ENCODE peak calls at places on chromosomes 2 and 18, in six cellular contexts. One of them, this sample, is unnamed.

GRCh38 chr2:134124047-134124753 is 129.7 kb upstream of the MGAT5 start:
- DNase-seq in mesothelial cell of epicardium: no peak
- DNase-seq in upper lobe of left lung: no peak
- DNase-seq in foreskin fibroblast: peak; percentile 36
- DNase-seq in stomach: peak; percentile 65
- DNase-seq in cardiac fibroblast: peak; percentile 10
- DNase-seq in this sample: no peak

GRCh38 chr2:148981350-148981749 is 57.1 kb upstream of the LYPD6B start:
- DNase-seq in foreskin fibroblast: no peak
- DNase-seq in upper lobe of left lung: no peak
- DNase-seq in cardiac fibroblast: no peak
- DNase-seq in stomach: no peak
- DNase-seq in mesothelial cell of epicardium: no peak
- DNase-seq in this sample: no peak

GRCh38 chr2:69789129-69789528 is 40.3 kb upstream of the GMCL1 start:
- DNase-seq in foreskin fibroblast: peak; percentile 84
- DNase-seq in mesothelial cell of epicardium: no peak
- DNase-seq in upper lobe of left lung: no peak
- DNase-seq in cardiac fibroblast: peak; percentile 79
- DNase-seq in stomach: no peak
- DNase-seq in this sample: no peak

GRCh38 chr2:102181376-102181775 is 5.4 kb upstream of the IL1RL2 start:
- DNase-seq in mesothelial cell of epicardium: no peak
- DNase-seq in upper lobe of left lung: no peak
- DNase-seq in cardiac fibroblast: no peak
- DNase-seq in stomach: no peak
- DNase-seq in foreskin fibroblast: no peak
- DNase-seq in this sample: no peak

GRCh38 chr2:158602027-158602426 is 145.3 kb downstream of the PKP4 start:
- DNase-seq in mesothelial cell of epicardium: no peak
- DNase-seq in cardiac fibroblast: no peak
- DNase-seq in foreskin fibroblast: no peak
- DNase-seq in upper lobe of left lung: no peak
- DNase-seq in stomach: peak; percentile 77
- DNase-seq in this sample: no peak

GRCh38 chr2:222483513-222484039 is 59.2 kb downstream of the SGPP2 start:
- DNase-seq in upper lobe of left lung: no peak
- DNase-seq in mesothelial cell of epicardium: no peak
- DNase-seq in stomach: no peak
- DNase-seq in foreskin fibroblast: peak; percentile 5
- DNase-seq in cardiac fibroblast: no peak
- DNase-seq in this sample: no peak

GRCh38 chr2:70697603-70698383 is 70.2 kb downstream of the ADD2 start:
- DNase-seq in stomach: peak; percentile 17
- DNase-seq in cardiac fibroblast: no peak
- DNase-seq in mesothelial cell of epicardium: no peak
- DNase-seq in foreskin fibroblast: no peak
- DNase-seq in upper lobe of left lung: no peak
- DNase-seq in this sample: no peak

GRCh38 chr2:230974096-230974913 is 21.6 kb upstream of the SPATA3 start:
- DNase-seq in mesothelial cell of epicardium: no peak
- DNase-seq in cardiac fibroblast: peak; percentile 74
- DNase-seq in stomach: no peak
- DNase-seq in foreskin fibroblast: peak; percentile 40
- DNase-seq in upper lobe of left lung: no peak
- DNase-seq in this sample: no peak

GRCh38 chr18:23967321-23968089 is 47.0 kb upstream of the TTC39C start:
- DNase-seq in cardiac fibroblast: no peak
- DNase-seq in foreskin fibroblast: no peak
- DNase-seq in mesothelial cell of epicardium: no peak
- DNase-seq in upper lobe of left lung: peak; percentile 29
- DNase-seq in stomach: no peak
- DNase-seq in this sample: no peak

GRCh38 chr2:224772494-224772893 is 56.3 kb upstream of the CCDC195 start:
- DNase-seq in stomach: no peak
- DNase-seq in cardiac fibroblast: no peak
- DNase-seq in foreskin fibroblast: no peak
- DNase-seq in upper lobe of left lung: no peak
- DNase-seq in mesothelial cell of epicardium: no peak
- DNase-seq in this sample: no peak

GRCh38 chr2:97745474-97746172 is 32.2 kb downstream of the ZAP70 start:
- DNase-seq in cardiac fibroblast: no peak
- DNase-seq in foreskin fibroblast: no peak
- DNase-seq in mesothelial cell of epicardium: no peak
- DNase-seq in stomach: no peak
- DNase-seq in upper lobe of left lung: no peak
- DNase-seq in this sample: no peak

GRCh38 chr2:216081487-216082387 is at the start of the genes PECR and TMEM169:
- DNase-seq in foreskin fibroblast: peak; percentile 78
- DNase-seq in mesothelial cell of epicardium: peak; percentile 58
- DNase-seq in cardiac fibroblast: peak; percentile 62
- DNase-seq in upper lobe of left lung: peak; percentile 93
- DNase-seq in stomach: peak; percentile 80
- DNase-seq in this sample: peak; percentile 48

GRCh38 chr2:240278661-240279060 is 138.2 kb upstream of the OTOS start:
- DNase-seq in mesothelial cell of epicardium: no peak
- DNase-seq in stomach: no peak
- DNase-seq in foreskin fibroblast: peak; percentile 47
- DNase-seq in cardiac fibroblast: peak; percentile 21
- DNase-seq in upper lobe of left lung: no peak
- DNase-seq in this sample: no peak

GRCh38 chr2:119941981-119942513 is 70.8 kb upstream of the EPB41L5 start:
- DNase-seq in upper lobe of left lung: no peak
- DNase-seq in mesothelial cell of epicardium: no peak
- DNase-seq in stomach: no peak
- DNase-seq in cardiac fibroblast: no peak
- DNase-seq in foreskin fibroblast: no peak
- DNase-seq in this sample: no peak

GRCh38 chr2:60556441-60556997 is 3.1 kb upstream of the BCL11A start:
- DNase-seq in upper lobe of left lung: peak; percentile 42
- DNase-seq in foreskin fibroblast: no peak
- DNase-seq in mesothelial cell of epicardium: no peak
- DNase-seq in stomach: no peak
- DNase-seq in cardiac fibroblast: no peak
- DNase-seq in this sample: no peak

GRCh38 chr2:39435974-39436591 is 1.0 kb downstream of the MAP4K3 start:
- DNase-seq in upper lobe of left lung: no peak
- DNase-seq in stomach: no peak
- DNase-seq in mesothelial cell of epicardium: peak; percentile 18
- DNase-seq in foreskin fibroblast: peak; percentile 72
- DNase-seq in cardiac fibroblast: peak; percentile 75
- DNase-seq in this sample: no peak

GRCh38 chr2:40240067-40240466 is 211.8 kb downstream of the SLC8A1 start:
- DNase-seq in upper lobe of left lung: peak; percentile 55
- DNase-seq in foreskin fibroblast: peak; percentile 95
- DNase-seq in stomach: peak; percentile 39
- DNase-seq in mesothelial cell of epicardium: peak; percentile 34
- DNase-seq in cardiac fibroblast: peak; percentile 92
- DNase-seq in this sample: peak; percentile 58

GRCh38 chr2:43455735-43456642 is 139.8 kb downstream of the THADA start:
- DNase-seq in upper lobe of left lung: no peak
- DNase-seq in foreskin fibroblast: peak; percentile 78
- DNase-seq in stomach: no peak
- DNase-seq in mesothelial cell of epicardium: no peak
- DNase-seq in cardiac fibroblast: peak; percentile 72
- DNase-seq in this sample: no peak

GRCh38 chr2:29223851-29224692 is 108.9 kb downstream of the CLIP4 start:
- DNase-seq in stomach: no peak
- DNase-seq in cardiac fibroblast: peak; percentile 69
- DNase-seq in upper lobe of left lung: peak; percentile 60
- DNase-seq in foreskin fibroblast: peak; percentile 64
- DNase-seq in mesothelial cell of epicardium: no peak
- DNase-seq in this sample: no peak

GRCh38 chr2:177212895-177213856 is 582 bp downstream of the HNRNPA3 start:
- DNase-seq in cardiac fibroblast: peak; percentile 96
- DNase-seq in foreskin fibroblast: peak; percentile 95
- DNase-seq in upper lobe of left lung: peak; percentile 93
- DNase-seq in stomach: peak; percentile 95
- DNase-seq in mesothelial cell of epicardium: peak; percentile 88
- DNase-seq in this sample: peak; percentile 91

GRCh38 chr2:74019516-74019915 is 34.8 kb downstream of the TET3 start:
- DNase-seq in foreskin fibroblast: no peak
- DNase-seq in upper lobe of left lung: no peak
- DNase-seq in mesothelial cell of epicardium: no peak
- DNase-seq in cardiac fibroblast: no peak
- DNase-seq in stomach: no peak
- DNase-seq in this sample: no peak

GRCh38 chr2:102442967-102443828 is 20.2 kb downstream of the IL18RAP start:
- DNase-seq in cardiac fibroblast: peak; percentile 64
- DNase-seq in mesothelial cell of epicardium: no peak
- DNase-seq in foreskin fibroblast: peak; percentile 67
- DNase-seq in stomach: no peak
- DNase-seq in upper lobe of left lung: no peak
- DNase-seq in this sample: no peak

GRCh38 chr2:191488135-191488534 is 189.8 kb upstream of the NABP1 start:
- DNase-seq in mesothelial cell of epicardium: no peak
- DNase-seq in foreskin fibroblast: peak; percentile 12
- DNase-seq in cardiac fibroblast: no peak
- DNase-seq in stomach: no peak
- DNase-seq in upper lobe of left lung: no peak
- DNase-seq in this sample: no peak

GRCh38 chr2:234142530-234142929 is 92.0 kb downstream of the SPP2 start:
- DNase-seq in cardiac fibroblast: no peak
- DNase-seq in mesothelial cell of epicardium: no peak
- DNase-seq in stomach: no peak
- DNase-seq in foreskin fibroblast: peak; percentile 42
- DNase-seq in upper lobe of left lung: no peak
- DNase-seq in this sample: no peak

GRCh38 chr2:183081908-183082307 is 3.4 kb downstream of the DUSP19 start:
- DNase-seq in cardiac fibroblast: peak; percentile 56
- DNase-seq in upper lobe of left lung: no peak
- DNase-seq in mesothelial cell of epicardium: no peak
- DNase-seq in foreskin fibroblast: peak; percentile 41
- DNase-seq in stomach: no peak
- DNase-seq in this sample: no peak

GRCh38 chr2:183078163-183078466 is 432 bp upstream of the DUSP19 start:
- DNase-seq in stomach: no peak
- DNase-seq in cardiac fibroblast: no peak
- DNase-seq in foreskin fibroblast: no peak
- DNase-seq in upper lobe of left lung: peak; percentile 43
- DNase-seq in mesothelial cell of epicardium: no peak
- DNase-seq in this sample: no peak

GRCh38 chr2:183078467-183079334 is at the start of gene DUSP19:
- DNase-seq in upper lobe of left lung: peak; percentile 93
- DNase-seq in stomach: peak; percentile 95
- DNase-seq in mesothelial cell of epicardium: peak; percentile 67
- DNase-seq in foreskin fibroblast: peak; percentile 93
- DNase-seq in cardiac fibroblast: peak; percentile 94
- DNase-seq in this sample: peak; percentile 95

GRCh38 chr2:183079335-183079775 is 808 bp downstream of the DUSP19 start:
- DNase-seq in foreskin fibroblast: peak; percentile 48
- DNase-seq in stomach: no peak
- DNase-seq in upper lobe of left lung: no peak
- DNase-seq in cardiac fibroblast: peak; percentile 26
- DNase-seq in mesothelial cell of epicardium: no peak
- DNase-seq in this sample: no peak
- TF ChIP-seq CTCF in foreskin fibroblast: no peak
- TF ChIP-seq CTCF in stomach: no peak
- TF ChIP-seq CTCF in upper lobe of left lung: no peak
- TF ChIP-seq CTCF in cardiac fibroblast: no peak
- TF ChIP-seq CTCF in mesothelial cell of epicardium: no peak
- TF ChIP-seq CTCF in this sample: no peak

DNA sequence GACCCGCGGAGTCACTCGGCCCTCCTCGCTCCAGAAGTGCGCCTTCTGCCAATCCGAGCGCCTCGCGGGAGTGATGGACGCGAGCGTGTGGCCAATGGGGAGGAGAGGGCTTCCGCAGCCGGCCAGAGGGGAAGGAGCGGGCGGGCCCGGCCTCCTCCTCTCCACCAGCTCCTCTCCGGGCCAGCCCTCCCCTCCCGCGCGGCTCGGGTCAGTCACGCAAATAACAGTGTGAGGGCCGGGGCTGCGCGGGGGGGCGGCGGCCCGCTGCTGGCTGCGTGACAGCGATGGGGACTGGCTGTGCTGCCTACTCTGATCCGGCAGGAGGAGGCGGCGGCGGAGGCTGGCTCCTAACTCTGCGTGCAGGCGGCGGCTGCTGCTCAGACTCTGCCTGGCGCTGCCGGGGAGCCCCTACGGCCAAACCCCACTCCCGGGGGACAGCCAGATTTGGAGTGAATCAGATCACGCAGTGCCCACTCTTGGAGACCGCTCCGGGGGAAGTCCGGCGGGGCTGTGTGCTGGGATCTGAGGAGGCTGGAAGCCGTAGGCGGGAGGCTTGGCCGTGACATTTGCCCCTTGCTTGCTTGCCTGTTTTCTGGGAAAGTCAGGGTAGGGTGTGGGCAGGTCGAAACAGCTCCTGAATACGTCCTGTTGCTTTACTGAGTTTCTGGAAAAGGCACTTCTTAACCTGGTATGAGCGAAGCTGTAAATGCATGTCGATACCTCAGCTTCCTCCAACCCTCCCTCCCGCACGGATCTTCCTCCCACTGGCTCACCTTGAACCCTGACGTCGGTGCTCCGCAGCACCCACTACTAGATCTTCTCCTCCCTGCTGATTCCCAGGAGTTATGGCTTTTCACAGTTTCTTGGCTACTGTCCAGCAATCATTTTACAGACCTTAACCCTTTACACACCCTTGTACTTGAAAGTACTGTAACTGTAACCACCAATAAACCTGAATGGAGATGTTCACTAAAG is 97.9 kb upstream of the SERTAD2 start:
- DNase-seq in upper lobe of left lung: peak; percentile 43
- DNase-seq in cardiac fibroblast: peak; percentile 70
- DNase-seq in stomach: peak; percentile 44
- DNase-seq in mesothelial cell of epicardium: peak; percentile 97
- DNase-seq in foreskin fibroblast: peak; percentile 65
- DNase-seq in this sample: peak; percentile 86
- TF ChIP-seq CTCF in upper lobe of left lung: peak; percentile 84
- TF ChIP-seq CTCF in cardiac fibroblast: peak; percentile 46
- TF ChIP-seq CTCF in stomach: peak; percentile 78
- TF ChIP-seq CTCF in mesothelial cell of epicardium: peak; percentile 14
- TF ChIP-seq CTCF in foreskin fibroblast: peak; percentile 40
- TF ChIP-seq CTCF in this sample: no peak

DNA sequence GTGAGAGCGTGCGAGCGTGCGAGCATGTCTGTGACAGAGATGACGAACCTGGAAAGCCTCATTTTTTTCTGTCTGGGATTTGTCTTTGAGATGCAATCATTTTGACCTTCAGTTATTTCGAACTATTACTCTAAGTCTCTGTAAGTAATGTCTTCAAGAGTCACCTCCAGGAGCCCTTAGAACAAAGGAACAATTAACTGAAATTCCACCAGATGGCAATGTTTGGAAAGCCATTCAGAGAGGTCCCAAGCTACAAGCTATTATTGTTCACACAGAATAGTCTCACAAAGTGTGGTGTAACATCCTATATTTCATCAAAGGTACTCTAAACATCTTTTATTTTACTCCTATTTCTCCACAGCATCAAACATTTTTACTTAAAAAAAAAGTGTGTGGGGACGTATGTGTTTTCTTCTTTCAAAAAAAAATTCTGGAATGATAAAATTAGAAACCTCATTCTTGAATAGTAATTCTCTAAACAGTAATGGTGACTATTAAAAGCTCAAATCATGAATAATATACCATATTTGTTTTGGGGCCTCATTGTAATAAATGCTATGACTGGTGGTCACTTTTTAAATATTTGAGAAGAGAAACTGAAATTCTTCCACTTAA is 35.1 kb upstream of the MAPRE2 start:
- DNase-seq in upper lobe of left lung: no peak
- DNase-seq in foreskin fibroblast: peak; percentile 82
- DNase-seq in mesothelial cell of epicardium: no peak
- DNase-seq in cardiac fibroblast: peak; percentile 84
- DNase-seq in stomach: no peak
- DNase-seq in this sample: no peak
- TF ChIP-seq CTCF in upper lobe of left lung: peak; percentile 76
- TF ChIP-seq CTCF in foreskin fibroblast: peak; percentile 57
- TF ChIP-seq CTCF in mesothelial cell of epicardium: peak; percentile 19
- TF ChIP-seq CTCF in cardiac fibroblast: peak; percentile 60
- TF ChIP-seq CTCF in stomach: peak; percentile 49
- TF ChIP-seq CTCF in this sample: no peak

GRCh38 chr18:67705748-67706147 is 189.2 kb upstream of the DSEL start:
- DNase-seq in stomach: no peak
- DNase-seq in mesothelial cell of epicardium: no peak
- DNase-seq in cardiac fibroblast: peak; percentile 5
- DNase-seq in upper lobe of left lung: no peak
- DNase-seq in foreskin fibroblast: no peak
- DNase-seq in this sample: no peak
- TF ChIP-seq CTCF in stomach: no peak
- TF ChIP-seq CTCF in mesothelial cell of epicardium: no peak
- TF ChIP-seq CTCF in cardiac fibroblast: peak; percentile 8
- TF ChIP-seq CTCF in upper lobe of left lung: no peak
- TF ChIP-seq CTCF in foreskin fibroblast: no peak
- TF ChIP-seq CTCF in this sample: no peak

This sample was measured in omental fat pad.